ENCODE peak calls at places on chromosomes 12 and 14, in four cellular contexts. F is A549, G is K562, U is HepG2. C is an unnamed sample.

GRCh38 chr12:2273288-2273687 is 220.5 kb downstream of the CACNA1C start:
- DNase-seq in U (no peak), G (no peak), F (no peak), C (no peak)

GRCh38 chr12:56154246-56154771 is 1.9 kb downstream of the MYL6B start:
- DNase-seq in G (no peak), F (no peak), U (no peak), C (no peak)

GRCh38 chr12:132130690-132131089 is 13.4 kb downstream of the DDX51 start:
- DNase-seq in F (no peak), G (no peak), U (no peak), C (no peak)

GRCh38 chr12:106647793-106648514 is 65.2 kb downstream of the RFX4 start:
- DNase-seq in U (no peak), F (no peak), G (no peak), C (no peak)

GRCh38 chr14:59020382-59020781 is 168.1 kb upstream of the DAAM1 start:
- DNase-seq in G (no peak), U (no peak), F (peak; percentile 48), C (no peak)

GRCh38 chr14:85444685-85445084 is 85.3 kb upstream of the FLRT2 start:
- DNase-seq in F (no peak), U (no peak), G (no peak), C (no peak)

GRCh38 chr12:58346032-58346632 is 404.8 kb downstream of the ATP23 start:
- DNase-seq in F (peak; percentile 46), U (peak; percentile 4), G (peak; percentile 33), C (no peak)

GRCh38 chr14:37973031-37973908 is 234.4 kb upstream of the SSTR1 start:
- DNase-seq in G (no peak), F (no peak), U (peak; percentile 78), C (no peak)

GRCh38 chr12:22626429-22626828 is 1.5 kb downstream of the ETNK1 start:
- DNase-seq in G (peak; percentile 11), U (no peak), F (no peak), C (no peak)

GRCh38 chr14:59281613-59282012 is 93.1 kb downstream of the DAAM1 start:
- DNase-seq in F (no peak), U (no peak), G (no peak), C (no peak)

GRCh38 chr12:82627799-82628198 is 58.9 kb upstream of the TMTC2 start:
- DNase-seq in F (peak; percentile 59), U (peak; percentile 21), G (no peak), C (no peak)

GRCh38 chr14:89621009-89621421 is 204.0 kb upstream of the FOXN3 start:
- DNase-seq in F (no peak), G (no peak), U (no peak), C (no peak)

GRCh38 chr14:51521764-51522163 is 129.9 kb upstream of the FRMD6 start:
- DNase-seq in G (no peak), F (no peak), U (no peak), C (no peak)

GRCh38 chr12:101256271-101256670 is 23.6 kb upstream of the UTP20 start:
- DNase-seq in F (no peak), U (no peak), G (no peak), C (no peak)

GRCh38 chr12:52246720-52247621 is 13.9 kb downstream of the KRT7 start:
- DNase-seq in U (peak; percentile 82), G (no peak), F (peak; percentile 80), C (no peak)

GRCh38 chr12:71958993-71959588 is 20.4 kb downstream of the TPH2 start:
- DNase-seq in U (no peak), G (no peak), F (no peak), C (no peak)

GRCh38 chr12:49885118-49885517 is 18.6 kb downstream of the FAIM2 start:
- DNase-seq in G (no peak), U (no peak), F (no peak), C (peak; percentile 37)

GRCh38 chr12:67415473-67415872 is 146.3 kb downstream of the CAND1 start:
- DNase-seq in G (peak; percentile 21), U (peak; percentile 9), F (peak; percentile 34), C (peak; percentile 35)
- TF ChIP-seq ESRRA in G (no peak), U (no peak), F (no peak), C (no peak)

GRCh38 chr14:84420236-84420635 is 1109.7 kb upstream of the FLRT2 start:
- DNase-seq in U (no peak), G (no peak), F (no peak), C (no peak)

GRCh38 chr14:84425968-84426367 is 1104.0 kb upstream of the FLRT2 start:
- DNase-seq in G (no peak), F (no peak), U (no peak), C (no peak)

DNA sequence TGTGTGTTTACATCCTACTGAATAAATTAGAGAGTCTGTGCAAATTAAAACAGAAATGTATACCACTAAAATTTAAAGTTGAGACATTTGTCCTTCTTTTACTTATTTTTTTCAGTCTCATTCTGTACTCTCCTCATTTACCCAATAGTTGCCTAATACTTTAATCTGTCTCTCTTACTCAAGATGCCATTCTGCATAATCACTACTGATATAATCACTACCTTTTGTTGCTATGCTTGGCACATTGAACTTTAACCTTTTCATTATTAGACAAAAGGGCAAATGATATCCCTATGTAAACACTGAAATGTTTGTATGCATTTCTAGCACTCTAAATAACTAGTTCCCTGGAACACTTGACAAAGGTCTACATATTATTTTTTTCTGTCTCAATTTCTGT is 1108.3 kb upstream of the FLRT2 start:
- DNase-seq in F (no peak), U (no peak), G (no peak), C (no peak)
- TF ChIP-seq NR3C1 in F (no peak), U (no peak), G (no peak), C (no peak)

DNA sequence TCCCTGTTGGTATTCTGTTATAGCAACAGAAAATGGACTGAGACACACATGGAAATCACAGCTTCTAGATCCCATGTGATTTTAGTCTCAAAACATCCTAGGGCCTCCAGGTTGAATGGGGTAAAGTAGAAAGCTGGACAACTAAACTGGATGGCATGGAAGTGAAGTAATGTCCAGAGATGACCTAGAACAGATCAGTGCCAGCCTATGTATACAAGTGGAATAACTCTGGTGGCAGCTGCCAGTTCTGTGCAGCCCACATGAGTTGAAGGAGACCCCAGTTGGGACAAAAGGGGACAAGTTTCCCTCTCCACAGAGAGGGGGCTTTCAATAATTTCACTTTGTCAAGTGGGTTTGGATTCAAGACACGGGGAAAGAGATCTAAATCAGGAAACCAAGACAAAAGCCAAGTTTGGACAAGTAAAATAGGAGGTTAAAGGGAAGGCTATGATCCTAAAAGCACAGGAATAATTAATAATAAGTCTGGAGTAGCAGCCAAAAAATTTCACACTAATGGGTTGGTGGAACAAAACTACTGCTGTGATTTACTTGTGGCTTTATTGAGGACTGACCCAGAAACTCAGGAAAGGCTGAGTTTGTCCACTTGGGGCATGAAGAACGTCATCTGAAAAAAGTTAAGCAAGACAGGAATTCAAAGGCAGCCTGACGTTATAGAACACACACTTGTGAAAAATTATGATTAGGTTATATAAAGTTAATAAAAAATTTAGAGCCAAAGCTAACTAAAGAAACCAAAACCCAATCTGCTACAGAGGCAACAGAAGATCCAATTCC is 11.7 kb downstream of the KIF21A start:
- DNase-seq in U (no peak), G (no peak), F (no peak), C (no peak)
- TF ChIP-seq ESRRA in U (no peak), G (no peak), F (no peak), C (no peak)

GRCh38 chr12:115790526-115790925 is 487.0 kb downstream of the MED13L start:
- DNase-seq in G (no peak), U (no peak), F (no peak), C (no peak)

GRCh38 chr12:115791331-115791730 is 486.2 kb downstream of the MED13L start:
- DNase-seq in G (no peak), U (no peak), F (no peak), C (no peak)

DNA sequence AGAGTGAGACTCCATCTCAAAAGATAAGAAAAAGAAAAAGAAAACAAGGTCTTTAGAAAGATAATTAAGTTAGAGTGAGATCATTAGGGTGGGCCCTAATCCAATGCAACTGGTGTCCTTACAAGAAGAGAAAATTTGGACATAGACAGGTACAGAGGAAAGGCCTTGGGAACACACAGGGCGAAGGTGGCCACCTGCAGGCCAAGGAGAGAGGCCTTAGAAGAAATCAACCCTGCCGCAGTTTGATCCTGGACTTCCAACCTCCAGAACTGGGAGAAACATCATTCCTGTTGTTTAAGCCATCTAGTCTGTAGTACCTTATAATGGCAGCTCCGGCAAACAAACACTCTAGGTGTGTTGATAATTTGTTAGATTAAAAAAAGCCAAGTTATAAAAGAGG is 491.9 kb downstream of the MED13L start:
- DNase-seq in U (no peak), F (no peak), G (no peak), C (peak; percentile 13)
- TF ChIP-seq NR3C1 in U (no peak), F (no peak), G (no peak), C (no peak)

DNA sequence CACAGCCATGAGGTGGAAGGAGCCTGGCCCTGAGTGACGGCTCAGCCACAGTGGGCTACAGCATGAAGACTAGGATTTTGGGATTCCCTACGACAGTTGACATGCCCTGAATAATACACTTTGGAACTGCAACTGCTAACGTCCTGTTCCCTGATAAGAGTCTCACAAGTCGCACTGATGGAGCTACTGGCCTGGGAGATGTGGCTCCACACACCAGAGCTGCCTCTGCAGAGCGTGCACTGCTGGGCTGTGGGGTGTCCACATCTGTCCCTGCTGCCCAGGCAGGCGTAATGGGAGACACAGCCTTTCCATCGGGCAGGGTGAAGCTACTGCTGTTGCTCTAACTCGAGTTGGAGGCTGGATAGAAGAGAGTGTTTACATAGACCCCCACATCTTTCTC is 42.7 kb upstream of the RASSF3 start:
- DNase-seq in G (no peak), F (no peak), U (no peak), C (no peak)
- TF ChIP-seq ESRRA in G (no peak), F (no peak), U (no peak), C (no peak)

GRCh38 chr12:7583471-7583870 is 79.9 kb upstream of the CD163 start:
- DNase-seq in U (no peak), G (no peak), F (no peak), C (no peak)

DNA sequence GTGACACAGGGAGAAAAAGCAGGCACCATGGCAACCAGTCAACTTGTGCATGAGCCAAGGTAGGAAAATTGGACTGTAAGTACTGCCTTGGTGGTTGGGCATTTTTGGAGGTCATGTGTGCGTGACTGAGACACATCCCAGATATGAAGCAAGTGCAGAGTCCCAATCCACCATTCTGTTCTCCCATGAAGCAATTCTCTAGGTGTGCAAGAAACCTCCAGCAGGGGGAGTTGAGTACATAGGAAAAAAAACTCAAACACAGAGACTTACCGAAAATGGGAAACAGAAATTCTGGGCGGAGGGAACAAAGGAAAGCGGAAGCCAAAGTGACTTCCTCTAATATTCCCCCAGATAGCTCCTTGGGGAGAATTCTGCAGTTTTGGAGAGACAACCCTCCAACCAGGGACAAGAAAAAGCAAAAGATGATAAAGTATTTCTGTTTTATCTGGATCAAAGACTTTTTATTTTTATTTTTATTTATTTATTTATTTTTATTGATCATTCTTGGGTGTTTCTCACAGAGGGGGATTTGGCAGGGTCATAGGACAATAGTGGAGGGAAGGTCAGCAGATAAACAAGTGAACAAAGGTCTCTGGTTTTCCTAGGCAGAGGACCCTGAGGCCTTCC is 76.9 kb downstream of the APOBEC1 start:
- DNase-seq in G (peak; percentile 37), F (peak; percentile 80), U (peak; percentile 69), C (peak; percentile 43)
- TF ChIP-seq NR3C1 in G (no peak), F (no peak), U (no peak), C (no peak)

DNA sequence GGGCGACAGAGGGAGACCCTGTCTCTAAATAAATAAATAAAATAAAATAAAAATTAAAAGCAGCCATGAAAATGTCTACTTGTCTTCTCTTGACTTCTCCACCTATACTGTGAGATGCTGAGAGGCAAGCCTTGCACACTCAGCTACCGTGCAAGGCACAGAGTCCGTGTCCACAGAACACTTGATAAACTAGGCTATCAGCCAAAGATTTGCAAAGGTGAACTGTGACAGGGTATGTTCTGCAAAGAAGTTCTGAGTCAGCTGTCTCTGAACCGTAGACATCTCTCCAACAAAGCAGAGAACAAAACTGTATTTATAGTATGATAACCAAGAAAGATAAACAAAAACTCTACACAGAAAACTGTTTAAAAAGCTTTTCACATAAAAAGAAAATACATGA is 35.5 kb downstream of the STXBP6 start:
- DNase-seq in F (no peak), G (no peak), U (peak; percentile 41), C (no peak)
- TF ChIP-seq ESRRA in F (no peak), G (no peak), U (no peak), C (no peak)

GRCh38 chr14:74459289-74459946 is 33.4 kb upstream of the SYNDIG1L start:
- DNase-seq in U (peak; percentile 24), G (peak; percentile 44), F (peak; percentile 48), C (peak; percentile 77)
- TF ChIP-seq NR3C1 in U (no peak), G (no peak), F (no peak), C (no peak)

C was measured in WTC11.